ENCODE peak calls at places on chromosomes 1 and 21, in four cellular contexts. One of them, this sample, is unnamed.

GRCh38 chr1:178024504-178024903 is 54.6 kb upstream of the SEC16B start:
- DNase-seq in NCI-H1694 treated with DMSO at 0.1 percent for 48 hours: no peak
- DNase-seq in NCI-H1930: no peak
- DNase-seq in fibroblast of lung: no peak
- DNase-seq in this sample: no peak

GRCh38 chr1:185342672-185343259 is 25.7 kb upstream of the IVNS1ABP start:
- DNase-seq in NCI-H1930: no peak
- DNase-seq in NCI-H1694 treated with DMSO at 0.1 percent for 48 hours: no peak
- DNase-seq in fibroblast of lung: no peak
- DNase-seq in this sample: no peak

GRCh38 chr21:46297311-46298082 is 11.4 kb downstream of the YBEY start:
- DNase-seq in fibroblast of lung: peak; percentile 25
- DNase-seq in NCI-H1694 treated with DMSO at 0.1 percent for 48 hours: no peak
- DNase-seq in NCI-H1930: no peak
- DNase-seq in this sample: no peak

GRCh38 chr1:27009601-27010197 is 3.0 kb downstream of the TENT5B start:
- DNase-seq in NCI-H1930: no peak
- DNase-seq in NCI-H1694 treated with DMSO at 0.1 percent for 48 hours: peak; percentile 10
- DNase-seq in fibroblast of lung: no peak
- DNase-seq in this sample: no peak

GRCh38 chr1:161198206-161198876 is 513 bp downstream of the ADAMTS4 start:
- DNase-seq in fibroblast of lung: peak; percentile 44
- DNase-seq in NCI-H1930: no peak
- DNase-seq in NCI-H1694 treated with DMSO at 0.1 percent for 48 hours: no peak
- DNase-seq in this sample: no peak

GRCh38 chr1:108190686-108191416 is 9.3 kb downstream of the SLC25A24 start:
- DNase-seq in fibroblast of lung: no peak
- DNase-seq in NCI-H1694 treated with DMSO at 0.1 percent for 48 hours: no peak
- DNase-seq in NCI-H1930: no peak
- DNase-seq in this sample: no peak

GRCh38 chr1:173392895-173393654 is 84.1 kb upstream of the PRDX6 start:
- DNase-seq in fibroblast of lung: peak; percentile 89
- DNase-seq in NCI-H1930: no peak
- DNase-seq in NCI-H1694 treated with DMSO at 0.1 percent for 48 hours: no peak
- DNase-seq in this sample: no peak

GRCh38 chr1:41882068-41882477 is 36.6 kb downstream of the HIVEP3 start:
- DNase-seq in NCI-H1930: no peak
- DNase-seq in fibroblast of lung: no peak
- DNase-seq in NCI-H1694 treated with DMSO at 0.1 percent for 48 hours: no peak
- DNase-seq in this sample: no peak

GRCh38 chr21:31180256-31181088 is 142.2 kb upstream of the KRTAP19-8 start:
- DNase-seq in NCI-H1930: no peak
- DNase-seq in NCI-H1694 treated with DMSO at 0.1 percent for 48 hours: peak; percentile 82
- DNase-seq in fibroblast of lung: peak; percentile 71
- DNase-seq in this sample: peak; percentile 65

GRCh38 chr1:75745276-75745675 is 20.8 kb downstream of the ACADM start:
- DNase-seq in fibroblast of lung: no peak
- DNase-seq in NCI-H1930: no peak
- DNase-seq in NCI-H1694 treated with DMSO at 0.1 percent for 48 hours: no peak
- DNase-seq in this sample: no peak

GRCh38 chr1:68178821-68179490 is 53.4 kb downstream of the WLS start:
- DNase-seq in NCI-H1694 treated with DMSO at 0.1 percent for 48 hours: no peak
- DNase-seq in NCI-H1930: no peak
- DNase-seq in fibroblast of lung: no peak
- DNase-seq in this sample: no peak